ENCODE peak calls at places on chromosomes 11 and 22, in five cellular contexts. X, R, T, Y and D are unnamed samples.
A peak's percentile ranks its signal among the peaks of the same experiment; 100 is the strongest.

GRCh38 chr22:44151661-44152060 is 29.1 kb upstream of the PARVG start:
- DNase-seq in X (no peak), R (no peak), T (no peak), Y (peak; percentile 2), D (no peak)

GRCh38 chr11:117723625-117724024 is 73.4 kb downstream of the DSCAML1 start:
- DNase-seq in X (no peak), R (no peak), T (no peak), Y (no peak), D (no peak)

GRCh38 chr22:38874529-38875222 is 2.7 kb upstream of the CBX6 start:
- DNase-seq in X (no peak), R (no peak), T (no peak), Y (no peak), D (no peak)

GRCh38 chr11:126307706-126308105 is 3.8 kb downstream of the DCPS start:
- DNase-seq in X (no peak), R (no peak), T (no peak), Y (peak; percentile 37), D (no peak)

GRCh38 chr11:116278076-116278475 is 494.7 kb downstream of the BUD13 start:
- DNase-seq in X (no peak), R (no peak), T (no peak), Y (no peak), D (no peak)

GRCh38 chr22:23689414-23689813 is 1.4 kb upstream of the RGL4 start:
- DNase-seq in X (no peak), R (no peak), T (no peak), Y (no peak), D (no peak)

GRCh38 chr11:5922749-5923426 is 19.2 kb upstream of the OR56A3 start:
- DNase-seq in X (no peak), R (no peak), T (no peak), Y (peak; percentile 94), D (no peak)

GRCh38 chr11:44760917-44761545 is 34.3 kb downstream of the TSPAN18 start:
- DNase-seq in X (peak; percentile 65), R (no peak), T (peak; percentile 66), Y (peak; percentile 66), D (no peak)

GRCh38 chr22:41247703-41248102 is 7.0 kb upstream of the CHADL start:
- DNase-seq in X (no peak), R (no peak), T (no peak), Y (no peak), D (no peak)

GRCh38 chr11:55357560-55358184 is 10.1 kb upstream of the OR4A15 start:
- DNase-seq in X (no peak), R (no peak), T (no peak), Y (no peak), D (no peak)

GRCh38 chr11:8108430-8108829 is 27.4 kb downstream of the TUB start:
- DNase-seq in X (no peak), R (no peak), T (no peak), Y (no peak), D (no peak)

GRCh38 chr11:15489281-15489680 is 374.6 kb downstream of the INSC start:
- DNase-seq in X (no peak), R (no peak), T (no peak), Y (no peak), D (no peak)

GRCh38 chr11:104127828-104128227 is 36.1 kb downstream of the PDGFD start:
- DNase-seq in X (no peak), R (no peak), T (no peak), Y (peak; percentile 54), D (no peak)

GRCh38 chr22:19843107-19843856 is 11.4 kb downstream of the GNB1L start:
- DNase-seq in X (no peak), R (no peak), T (no peak), Y (no peak), D (no peak)

GRCh38 chr22:30043181-30043580 is 37.1 kb upstream of the HORMAD2 start:
- DNase-seq in X (no peak), R (no peak), T (no peak), Y (no peak), D (no peak)

GRCh38 chr22:30045901-30046715 is 34.2 kb upstream of the HORMAD2 start:
- DNase-seq in X (no peak), R (no peak), T (no peak), Y (no peak), D (no peak)

GRCh38 chr22:30045001-30045887 is 35.0 kb upstream of the HORMAD2 start:
- DNase-seq in X (no peak), R (no peak), T (no peak), Y (no peak), D (no peak)

GRCh38 chr22:30046716-30047363 is 33.4 kb upstream of the HORMAD2 start:
- DNase-seq in X (no peak), R (no peak), T (no peak), Y (no peak), D (no peak)

GRCh38 chr22:30044369-30044768 is 35.9 kb upstream of the HORMAD2 start:
- DNase-seq in X (no peak), R (no peak), T (no peak), Y (peak; percentile 92), D (no peak)
- H3K27ac ChIP-seq in X (no peak overlapping the region), R (no peak overlapping the region), T (no peak overlapping the region), Y (peak overlapping the region; percentile 17), D (no peak overlapping the region)

GRCh38 chr11:134382830-134383229 is 29.2 kb downstream of the B3GAT1 start:
- DNase-seq in X (no peak), R (no peak), T (no peak), Y (no peak), D (no peak)
- H3K9me3 ChIP-seq in X (no peaks in the 10 kb centered on the region), R (no peaks in the 10 kb centered on the region), T (no peaks in the 10 kb centered on the region), Y (peaks cover 20% of the 10 kb centered on the region), D (no peaks in the 10 kb centered on the region)

GRCh38 chr11:96506953-96507354 is 117.1 kb downstream of the JRKL start:
- DNase-seq in X (no peak), R (no peak), T (no peak), Y (no peak), D (no peak)

GRCh38 chr11:96506041-96506440 is 116.2 kb downstream of the JRKL start:
- DNase-seq in X (no peak), R (no peak), T (no peak), Y (no peak), D (no peak)

DNA sequence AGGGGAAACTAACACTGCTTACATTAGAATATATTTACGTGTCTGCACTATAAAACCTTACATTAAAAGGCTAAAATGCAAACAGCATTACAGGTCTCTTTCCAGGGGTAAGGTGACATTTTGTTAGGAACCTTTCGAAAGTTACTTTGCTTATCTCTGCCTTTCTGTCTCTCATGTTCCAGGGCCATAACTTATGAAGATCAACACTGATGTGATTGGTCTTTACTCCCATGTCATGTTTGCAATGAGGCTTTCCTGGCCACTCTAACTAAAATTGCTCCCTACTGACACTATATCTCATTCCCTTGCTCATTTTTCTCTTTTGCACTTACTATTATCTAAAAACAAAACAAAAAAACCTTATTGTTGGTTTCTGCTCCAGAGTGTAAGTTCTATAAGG is 119.0 kb downstream of the JRKL start:
- DNase-seq in X (no peak), R (no peak), T (no peak), Y (no peak), D (no peak)
- H3K27me3 ChIP-seq in X (no peaks in the 10 kb centered on the region), R (no peaks in the 10 kb centered on the region), T (no peaks in the 10 kb centered on the region), Y (peaks cover 6% of the 10 kb centered on the region), D (no peaks in the 10 kb centered on the region)

DNA sequence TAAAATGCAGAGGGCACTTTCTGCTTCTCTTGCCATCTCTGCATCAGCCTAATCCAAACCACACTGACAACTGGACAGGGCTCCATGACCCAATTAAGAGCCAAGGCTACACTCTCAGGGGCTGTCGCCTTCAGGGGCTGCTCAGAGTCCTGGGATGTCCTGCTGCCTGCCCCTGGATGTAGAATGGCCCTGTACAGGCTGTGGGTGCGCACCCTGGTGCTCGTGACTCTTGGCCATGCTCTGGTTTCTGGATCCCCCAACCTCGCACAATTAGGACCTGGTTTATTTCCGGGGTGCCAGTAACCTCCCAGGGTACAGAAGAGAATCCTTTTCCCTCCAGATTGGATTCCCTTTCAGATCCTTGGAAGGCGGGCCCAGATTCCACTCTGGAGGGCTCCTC is 11.3 kb downstream of the IFT27 start:
- DNase-seq in X (peak; percentile 22), R (no peak), T (no peak), Y (no peak), D (no peak)
- H3K27ac ChIP-seq in X (no peak overlapping the region), R (no peak overlapping the region), T (no peak overlapping the region), Y (no peak overlapping the region), D (no peak overlapping the region)